ENCODE peak calls at places on chromosomes 11 and 22, in four cellular contexts. E is NCI-H345, P is Calu3, H is lower leg skin. B is an unnamed sample.

GRCh38 chr11:92225563-92226308 is 1.1 kb downstream of the FAT3 start:
- DNase-seq in H (no peak), P (peak; percentile 10), E (peak; percentile 84), B (no peak)

GRCh38 chr11:35937751-35938150 is 6.1 kb upstream of the LDLRAD3 start:
- DNase-seq in E (no peak), H (no peak), P (no peak), B (no peak)

GRCh38 chr11:69848196-69848595 is 29.0 kb upstream of the FGF3 start:
- DNase-seq in H (no peak), P (no peak), E (no peak), B (no peak)

GRCh38 chr11:95647355-95647754 is 142.2 kb downstream of the FAM76B start:
- DNase-seq in E (no peak), P (no peak), H (peak; percentile 59), B (no peak)

GRCh38 chr11:86637976-86638375 is 34.4 kb downstream of the ME3 start:
- DNase-seq in E (no peak), P (no peak), H (no peak), B (no peak)

GRCh38 chr11:67178878-67179277 is 59.8 kb downstream of the KDM2A start:
- DNase-seq in E (no peak), H (no peak), P (no peak), B (no peak)

GRCh38 chr11:68312117-68312779 is at the start of gene LRP5:
- DNase-seq in P (peak; percentile 53), H (no peak), E (peak; percentile 28), B (no peak)

GRCh38 chr11:117231637-117232021 is 244 bp downstream of the PCSK7 start:
- DNase-seq in H (no peak), E (no peak), P (no peak), B (no peak)

GRCh38 chr11:47355283-47356128 is 3.0 kb upstream of the MYBPC3 start:
- DNase-seq in P (peak; percentile 96), H (peak; percentile 91), E (peak; percentile 87), B (peak; percentile 96)

GRCh38 chr22:48559647-48560388 is 1267.9 kb downstream of the BRD1 start:
- DNase-seq in H (no peak), P (no peak), E (no peak), B (no peak)

GRCh38 chr11:102812188-102812587 is 14.2 kb upstream of the MMP1 start:
- DNase-seq in E (no peak), P (no peak), H (no peak), B (no peak)

GRCh38 chr11:45580399-45580798 is 85.0 kb downstream of the CHST1 start:
- DNase-seq in H (no peak), E (no peak), P (peak; percentile 28), B (no peak)

B was measured in ureter.